ENCODE peak calls at places on chromosomes 16 and 17, in five cellular contexts. T, D, Q, I and E are unnamed samples.

GRCh38 chr17:42937712-42938596 is 26.3 kb downstream of the AARSD1 start:
- DNase-seq in T (peak), D (peak), Q (no peak), I (peak), E (peak)

GRCh38 chr17:50892101-50892776 is 26.1 kb upstream of the TOB1 start:
- DNase-seq in T (no peak), D (no peak), Q (no peak), I (no peak), E (no peak)

GRCh38 chr17:68302066-68302564 is 10.8 kb downstream of the ARSG start:
- DNase-seq in T (peak), D (no peak), Q (peak), I (no peak), E (no peak)

GRCh38 chr17:39979021-39979660 is 1.5 kb upstream of the PSMD3 start:
- DNase-seq in T (peak), D (peak), Q (no peak), I (no peak), E (no peak)

GRCh38 chr17:42536372-42537155 is 523 bp downstream of the NAGLU start:
- DNase-seq in T (peak), D (peak), Q (no peak), I (peak), E (peak)

GRCh38 chr17:28372203-28372944 is 880 bp downstream of the SARM1 start:
- DNase-seq in T (peak), D (no peak), Q (no peak), I (no peak), E (peak)

GRCh38 chr16:55301385-55302008 is 22.5 kb upstream of the IRX6 start:
- DNase-seq in T (no peak), D (no peak), Q (no peak), I (no peak), E (no peak)

GRCh38 chr17:36501351-36501750 is 14.9 kb downstream of the ZNHIT3 start:
- DNase-seq in T (no peak), D (no peak), Q (no peak), I (no peak), E (no peak)

GRCh38 chr17:66459811-66460270 is 157.4 kb downstream of the PRKCA start:
- DNase-seq in T (peak), D (peak), Q (peak), I (peak), E (no peak)